ENCODE peak calls at places on chromosomes 1 and 21, in four cellular contexts. D is Kasumi-1; O is HCT116; B is stimulated activated CD8-positive, alpha-beta memory T cell treated with anti-CD3 and anti-CD28 coated beads, Interleukin-2, amount 100 ng/mL, for 1 hour. A is an unnamed sample.

GRCh38 chr1:29845910-29846309 is 609.6 kb downstream of the PTPRU start:
- DNase-seq in D (no peak), O (no peak), B (no peak), A (no peak)

GRCh38 chr21:42671778-42672593 is 18.6 kb downstream of the PDE9A start:
- DNase-seq in D (no peak), O (no peak), B (no peak), A (no peak)

GRCh38 chr1:2611034-2611501 is 21.7 kb downstream of the MMEL1 start:
- DNase-seq in D (no peak), O (peak), B (no peak), A (peak)

GRCh38 chr1:52204696-52205095 is 62.8 kb downstream of the ZFYVE9 start:
- DNase-seq in D (no peak), O (no peak), B (no peak), A (no peak)

GRCh38 chr1:111203681-111204210 is 3.3 kb upstream of the DENND2D start:
- DNase-seq in D (peak), O (peak), B (peak), A (peak)

GRCh38 chr1:209561561-209561960 is 22.0 kb upstream of the CAMK1G start:
- DNase-seq in D (no peak), O (no peak), B (no peak), A (no peak)

GRCh38 chr21:26147535-26147934 is 23.0 kb downstream of the APP start:
- DNase-seq in D (no peak), O (no peak), B (no peak), A (no peak)

GRCh38 chr1:226029093-226029496 is 30.0 kb upstream of the SDE2 start:
- DNase-seq in D (peak), O (no peak), B (no peak), A (no peak)

GRCh38 chr1:16122361-16122881 is 33.4 kb downstream of the EPHA2 start:
- DNase-seq in D (no peak), O (no peak), B (no peak), A (no peak)

GRCh38 chr21:17506936-17507335 is 5.9 kb upstream of the CXADR start:
- DNase-seq in D (no peak), O (no peak), B (no peak), A (no peak)

GRCh38 chr21:43611598-43612369 is 47.5 kb downstream of the HSF2BP start:
- DNase-seq in D (peak), O (peak), B (no peak), A (peak)

GRCh38 chr1:74693473-74693872 is 19.9 kb upstream of the ERICH3 start:
- DNase-seq in D (no peak), O (no peak), B (no peak), A (no peak)

A was measured in GM23338.